ENCODE peak calls at places on chromosomes 13 and 19, in ten cellular contexts. S is left cardiac atrium; X is right cardiac atrium; C is HCT116; O is DND-41; M is left lung; P is pancreas; W is psoas muscle; H is aorta; B is naive thymus-derived CD8-positive, alpha-beta T cell. Q is an unnamed sample.

GRCh38 chr13:25267715-25268114 is 19.6 kb downstream of the MTMR6 start:
- ATAC-seq in S (no peak), X (no peak), C (peak; percentile 66), O (peak; percentile 63), M (peak; percentile 38), P (peak; percentile 28), W (no peak), H (no peak), B (peak; percentile 84), Q (no peak)

GRCh38 chr13:96772426-96772825 is 221.8 kb downstream of the OXGR1 start:
- ATAC-seq in S (no peak), X (no peak), C (no peak), O (no peak), M (no peak), P (peak; percentile 45), W (no peak), H (no peak), B (no peak), Q (no peak)

GRCh38 chr13:46530084-46530935 is 22.7 kb upstream of the LRCH1 start:
- ATAC-seq in S (no peak), X (peak; percentile 73), C (no peak), O (peak; percentile 37), M (peak; percentile 64), P (peak; percentile 23), W (no peak), H (peak; percentile 34), B (no peak), Q (peak; percentile 10)

GRCh38 chr19:39937094-39937493 is 2.7 kb upstream of the FCGBP start:
- ATAC-seq in S (no peak), X (no peak), C (no peak), O (no peak), M (no peak), P (no peak), W (no peak), H (no peak), B (peak; percentile 58), Q (peak; percentile 66)

GRCh38 chr13:109764045-109764444 is 22.3 kb downstream of the IRS2 start:
- ATAC-seq in S (no peak), X (no peak), C (peak; percentile 83), O (peak; percentile 77), M (no peak), P (no peak), W (no peak), H (no peak), B (no peak), Q (no peak)

GRCh38 chr19:58021541-58022282 is 12.1 kb upstream of the ZSCAN1 start:
- ATAC-seq in S (peak; percentile 93), X (peak; percentile 96), C (no peak), O (peak; percentile 97), M (peak; percentile 90), P (peak; percentile 91), W (peak; percentile 58), H (peak; percentile 85), B (peak; percentile 97), Q (peak; percentile 73)

GRCh38 chr13:34207872-34208271 is 389.9 kb downstream of the RFC3 start:
- ATAC-seq in S (no peak), X (no peak), C (no peak), O (no peak), M (no peak), P (no peak), W (no peak), H (no peak), B (no peak), Q (no peak)

GRCh38 chr19:13022859-13023636 is 27.8 kb downstream of the NFIX start:
- ATAC-seq in S (peak; percentile 88), X (peak; percentile 82), C (no peak), O (peak; percentile 24), M (peak; percentile 69), P (peak; percentile 73), W (peak; percentile 77), H (peak; percentile 86), B (peak; percentile 51), Q (no peak)

GRCh38 chr13:114263590-114263989 is 17.8 kb upstream of the UPF3A start:
- ATAC-seq in S (no peak), X (no peak), C (no peak), O (peak; percentile 94), M (no peak), P (no peak), W (no peak), H (no peak), B (peak; percentile 72), Q (peak; percentile 53)

GRCh38 chr13:39887424-39887823 is 232.0 kb downstream of the COG6 start:
- ATAC-seq in S (no peak), X (no peak), C (no peak), O (no peak), M (no peak), P (no peak), W (no peak), H (no peak), B (no peak), Q (no peak)